ENCODE peak calls at places on chromosomes 5 and 9, in nine cellular contexts. One of them, this sample, is unnamed.

GRCh38 chr5:136090319-136090718 is 42.3 kb upstream of the SMAD5 start:
- DNase-seq in NCI-H1092 treated with DMSO at 0.1 percent for 48 hours: no peak
- DNase-seq in amniotic stem cell: no peak
- DNase-seq in GM04504: no peak
- DNase-seq in neural progenitor cell: no peak
- DNase-seq in stimulated activated CD4-positive, alpha-beta T cell treated with anti-CD3 and anti-CD28 coated beads, TNF-alpha, amount 100 ng/mL, for 4 hours: no peak
- DNase-seq in colonic mucosa: peak; percentile 50
- DNase-seq in NCI-H2081: no peak
- DNase-seq in mesothelial cell of epicardium: no peak
- DNase-seq in this sample: no peak

GRCh38 chr5:172361566-172362238 is 78.1 kb upstream of the UBTD2 start:
- DNase-seq in amniotic stem cell: peak; percentile 98
- DNase-seq in NCI-H2081: no peak
- DNase-seq in GM04504: peak; percentile 99
- DNase-seq in neural progenitor cell: no peak
- DNase-seq in mesothelial cell of epicardium: no peak
- DNase-seq in colonic mucosa: no peak
- DNase-seq in NCI-H1092 treated with DMSO at 0.1 percent for 48 hours: no peak
- DNase-seq in stimulated activated CD4-positive, alpha-beta T cell treated with anti-CD3 and anti-CD28 coated beads, TNF-alpha, amount 100 ng/mL, for 4 hours: no peak
- DNase-seq in this sample: peak; percentile 99

GRCh38 chr5:58925627-58926545 is 343.0 kb downstream of the RAB3C start:
- DNase-seq in NCI-H2081: no peak
- DNase-seq in amniotic stem cell: no peak
- DNase-seq in neural progenitor cell: peak; percentile 54
- DNase-seq in colonic mucosa: no peak
- DNase-seq in NCI-H1092 treated with DMSO at 0.1 percent for 48 hours: peak; percentile 28
- DNase-seq in mesothelial cell of epicardium: no peak
- DNase-seq in GM04504: no peak
- DNase-seq in stimulated activated CD4-positive, alpha-beta T cell treated with anti-CD3 and anti-CD28 coated beads, TNF-alpha, amount 100 ng/mL, for 4 hours: no peak
- DNase-seq in this sample: no peak

GRCh38 chr5:133225671-133226152 is 173.9 kb downstream of the HSPA4 start:
- DNase-seq in neural progenitor cell: no peak
- DNase-seq in colonic mucosa: peak; percentile 42
- DNase-seq in stimulated activated CD4-positive, alpha-beta T cell treated with anti-CD3 and anti-CD28 coated beads, TNF-alpha, amount 100 ng/mL, for 4 hours: no peak
- DNase-seq in NCI-H1092 treated with DMSO at 0.1 percent for 48 hours: no peak
- DNase-seq in NCI-H2081: no peak
- DNase-seq in GM04504: peak; percentile 13
- DNase-seq in mesothelial cell of epicardium: no peak
- DNase-seq in amniotic stem cell: no peak
- DNase-seq in this sample: no peak

GRCh38 chr9:137750563-137750962 is 127.0 kb upstream of the CACNA1B start:
- DNase-seq in colonic mucosa: no peak
- DNase-seq in NCI-H1092 treated with DMSO at 0.1 percent for 48 hours: no peak
- DNase-seq in stimulated activated CD4-positive, alpha-beta T cell treated with anti-CD3 and anti-CD28 coated beads, TNF-alpha, amount 100 ng/mL, for 4 hours: no peak
- DNase-seq in mesothelial cell of epicardium: no peak
- DNase-seq in neural progenitor cell: peak; percentile 20
- DNase-seq in NCI-H2081: no peak
- DNase-seq in GM04504: no peak
- DNase-seq in amniotic stem cell: no peak
- DNase-seq in this sample: no peak

GRCh38 chr5:109102291-109102690 is 307.5 kb downstream of the PJA2 start:
- DNase-seq in NCI-H1092 treated with DMSO at 0.1 percent for 48 hours: no peak
- DNase-seq in colonic mucosa: no peak
- DNase-seq in GM04504: peak; percentile 8
- DNase-seq in stimulated activated CD4-positive, alpha-beta T cell treated with anti-CD3 and anti-CD28 coated beads, TNF-alpha, amount 100 ng/mL, for 4 hours: no peak
- DNase-seq in mesothelial cell of epicardium: no peak
- DNase-seq in NCI-H2081: no peak
- DNase-seq in neural progenitor cell: no peak
- DNase-seq in amniotic stem cell: no peak
- DNase-seq in this sample: no peak

GRCh38 chr9:135282001-135282731 is 194.7 kb downstream of the OLFM1 start:
- DNase-seq in stimulated activated CD4-positive, alpha-beta T cell treated with anti-CD3 and anti-CD28 coated beads, TNF-alpha, amount 100 ng/mL, for 4 hours: no peak
- DNase-seq in colonic mucosa: peak; percentile 82
- DNase-seq in amniotic stem cell: no peak
- DNase-seq in GM04504: no peak
- DNase-seq in NCI-H2081: peak; percentile 60
- DNase-seq in NCI-H1092 treated with DMSO at 0.1 percent for 48 hours: peak; percentile 91
- DNase-seq in neural progenitor cell: no peak
- DNase-seq in mesothelial cell of epicardium: no peak
- DNase-seq in this sample: no peak

GRCh38 chr5:157554180-157555030 is 21.2 kb downstream of the ADAM19 start:
- DNase-seq in stimulated activated CD4-positive, alpha-beta T cell treated with anti-CD3 and anti-CD28 coated beads, TNF-alpha, amount 100 ng/mL, for 4 hours: no peak
- DNase-seq in NCI-H2081: no peak
- DNase-seq in neural progenitor cell: no peak
- DNase-seq in mesothelial cell of epicardium: no peak
- DNase-seq in GM04504: no peak
- DNase-seq in colonic mucosa: no peak
- DNase-seq in amniotic stem cell: no peak
- DNase-seq in NCI-H1092 treated with DMSO at 0.1 percent for 48 hours: no peak
- DNase-seq in this sample: no peak

GRCh38 chr5:123398058-123398728 is 25.0 kb downstream of the CEP120 start:
- DNase-seq in mesothelial cell of epicardium: no peak
- DNase-seq in stimulated activated CD4-positive, alpha-beta T cell treated with anti-CD3 and anti-CD28 coated beads, TNF-alpha, amount 100 ng/mL, for 4 hours: no peak
- DNase-seq in amniotic stem cell: no peak
- DNase-seq in NCI-H2081: no peak
- DNase-seq in neural progenitor cell: no peak
- DNase-seq in GM04504: no peak
- DNase-seq in NCI-H1092 treated with DMSO at 0.1 percent for 48 hours: no peak
- DNase-seq in colonic mucosa: no peak
- DNase-seq in this sample: no peak

GRCh38 chr5:61397238-61397637 is 65.2 kb downstream of the ZSWIM6 start:
- DNase-seq in stimulated activated CD4-positive, alpha-beta T cell treated with anti-CD3 and anti-CD28 coated beads, TNF-alpha, amount 100 ng/mL, for 4 hours: no peak
- DNase-seq in amniotic stem cell: no peak
- DNase-seq in colonic mucosa: no peak
- DNase-seq in NCI-H1092 treated with DMSO at 0.1 percent for 48 hours: no peak
- DNase-seq in NCI-H2081: no peak
- DNase-seq in neural progenitor cell: no peak
- DNase-seq in GM04504: no peak
- DNase-seq in mesothelial cell of epicardium: no peak
- DNase-seq in this sample: no peak

GRCh38 chr9:25029724-25030123 is 484.0 kb upstream of the IZUMO3 start:
- DNase-seq in GM04504: no peak
- DNase-seq in colonic mucosa: no peak
- DNase-seq in stimulated activated CD4-positive, alpha-beta T cell treated with anti-CD3 and anti-CD28 coated beads, TNF-alpha, amount 100 ng/mL, for 4 hours: no peak
- DNase-seq in NCI-H2081: no peak
- DNase-seq in amniotic stem cell: no peak
- DNase-seq in NCI-H1092 treated with DMSO at 0.1 percent for 48 hours: no peak
- DNase-seq in neural progenitor cell: no peak
- DNase-seq in mesothelial cell of epicardium: no peak
- DNase-seq in this sample: no peak

GRCh38 chr5:31854181-31854624 is 215.3 kb downstream of the PDZD2 start:
- DNase-seq in colonic mucosa: no peak
- DNase-seq in mesothelial cell of epicardium: no peak
- DNase-seq in stimulated activated CD4-positive, alpha-beta T cell treated with anti-CD3 and anti-CD28 coated beads, TNF-alpha, amount 100 ng/mL, for 4 hours: no peak
- DNase-seq in NCI-H1092 treated with DMSO at 0.1 percent for 48 hours: no peak
- DNase-seq in GM04504: no peak
- DNase-seq in neural progenitor cell: peak; percentile 49
- DNase-seq in NCI-H2081: no peak
- DNase-seq in amniotic stem cell: no peak
- DNase-seq in this sample: peak; percentile 50

GRCh38 chr9:6007770-6008168 is 7.7 kb downstream of the RANBP6 start:
- DNase-seq in colonic mucosa: peak; percentile 84
- DNase-seq in mesothelial cell of epicardium: peak; percentile 81
- DNase-seq in amniotic stem cell: peak; percentile 11
- DNase-seq in GM04504: no peak
- DNase-seq in NCI-H2081: peak; percentile 86
- DNase-seq in stimulated activated CD4-positive, alpha-beta T cell treated with anti-CD3 and anti-CD28 coated beads, TNF-alpha, amount 100 ng/mL, for 4 hours: peak; percentile 67
- DNase-seq in NCI-H1092 treated with DMSO at 0.1 percent for 48 hours: peak; percentile 94
- DNase-seq in neural progenitor cell: peak; percentile 96
- DNase-seq in this sample: no peak

GRCh38 chr5:74954919-74955318 is 88.7 kb upstream of the FAM169A start:
- DNase-seq in stimulated activated CD4-positive, alpha-beta T cell treated with anti-CD3 and anti-CD28 coated beads, TNF-alpha, amount 100 ng/mL, for 4 hours: no peak
- DNase-seq in NCI-H1092 treated with DMSO at 0.1 percent for 48 hours: no peak
- DNase-seq in amniotic stem cell: no peak
- DNase-seq in GM04504: no peak
- DNase-seq in neural progenitor cell: no peak
- DNase-seq in colonic mucosa: no peak
- DNase-seq in NCI-H2081: no peak
- DNase-seq in mesothelial cell of epicardium: no peak
- DNase-seq in this sample: no peak

GRCh38 chr5:168315991-168316578 is 24.6 kb downstream of the WWC1 start:
- DNase-seq in stimulated activated CD4-positive, alpha-beta T cell treated with anti-CD3 and anti-CD28 coated beads, TNF-alpha, amount 100 ng/mL, for 4 hours: no peak
- DNase-seq in NCI-H2081: peak; percentile 27
- DNase-seq in GM04504: no peak
- DNase-seq in colonic mucosa: peak; percentile 74
- DNase-seq in neural progenitor cell: no peak
- DNase-seq in amniotic stem cell: no peak
- DNase-seq in NCI-H1092 treated with DMSO at 0.1 percent for 48 hours: peak; percentile 56
- DNase-seq in mesothelial cell of epicardium: no peak
- DNase-seq in this sample: no peak

GRCh38 chr5:73638344-73639095 is 12.5 kb downstream of the ARHGEF28 start:
- DNase-seq in NCI-H2081: no peak
- DNase-seq in colonic mucosa: no peak
- DNase-seq in NCI-H1092 treated with DMSO at 0.1 percent for 48 hours: no peak
- DNase-seq in stimulated activated CD4-positive, alpha-beta T cell treated with anti-CD3 and anti-CD28 coated beads, TNF-alpha, amount 100 ng/mL, for 4 hours: no peak
- DNase-seq in neural progenitor cell: no peak
- DNase-seq in amniotic stem cell: peak; percentile 27
- DNase-seq in mesothelial cell of epicardium: no peak
- DNase-seq in GM04504: no peak
- DNase-seq in this sample: peak; percentile 88

GRCh38 chr5:112681481-112681908 is 56.2 kb upstream of the APC start:
- DNase-seq in amniotic stem cell: no peak
- DNase-seq in mesothelial cell of epicardium: no peak
- DNase-seq in GM04504: no peak
- DNase-seq in NCI-H2081: no peak
- DNase-seq in neural progenitor cell: no peak
- DNase-seq in NCI-H1092 treated with DMSO at 0.1 percent for 48 hours: no peak
- DNase-seq in colonic mucosa: no peak
- DNase-seq in stimulated activated CD4-positive, alpha-beta T cell treated with anti-CD3 and anti-CD28 coated beads, TNF-alpha, amount 100 ng/mL, for 4 hours: no peak
- DNase-seq in this sample: no peak

GRCh38 chr9:97307500-97308163 is at the start of gene CCDC180:
- DNase-seq in amniotic stem cell: no peak
- DNase-seq in stimulated activated CD4-positive, alpha-beta T cell treated with anti-CD3 and anti-CD28 coated beads, TNF-alpha, amount 100 ng/mL, for 4 hours: no peak
- DNase-seq in NCI-H1092 treated with DMSO at 0.1 percent for 48 hours: no peak
- DNase-seq in GM04504: peak; percentile 6
- DNase-seq in neural progenitor cell: no peak
- DNase-seq in mesothelial cell of epicardium: no peak
- DNase-seq in NCI-H2081: no peak
- DNase-seq in colonic mucosa: no peak
- DNase-seq in this sample: no peak

GRCh38 chr5:79875230-79875629 is 115.8 kb downstream of the MTX3 start:
- DNase-seq in NCI-H1092 treated with DMSO at 0.1 percent for 48 hours: no peak
- DNase-seq in NCI-H2081: no peak
- DNase-seq in amniotic stem cell: no peak
- DNase-seq in neural progenitor cell: no peak
- DNase-seq in GM04504: no peak
- DNase-seq in mesothelial cell of epicardium: no peak
- DNase-seq in colonic mucosa: no peak
- DNase-seq in stimulated activated CD4-positive, alpha-beta T cell treated with anti-CD3 and anti-CD28 coated beads, TNF-alpha, amount 100 ng/mL, for 4 hours: no peak
- DNase-seq in this sample: no peak

GRCh38 chr5:141100243-141100805 is at the start of gene PCDHB3:
- DNase-seq in GM04504: no peak
- DNase-seq in neural progenitor cell: no peak
- DNase-seq in mesothelial cell of epicardium: no peak
- DNase-seq in amniotic stem cell: no peak
- DNase-seq in stimulated activated CD4-positive, alpha-beta T cell treated with anti-CD3 and anti-CD28 coated beads, TNF-alpha, amount 100 ng/mL, for 4 hours: no peak
- DNase-seq in colonic mucosa: no peak
- DNase-seq in NCI-H2081: no peak
- DNase-seq in NCI-H1092 treated with DMSO at 0.1 percent for 48 hours: no peak
- DNase-seq in this sample: no peak

GRCh38 chr5:167985373-167985772 is 306.1 kb upstream of the WWC1 start:
- DNase-seq in colonic mucosa: no peak
- DNase-seq in NCI-H1092 treated with DMSO at 0.1 percent for 48 hours: no peak
- DNase-seq in GM04504: no peak
- DNase-seq in neural progenitor cell: no peak
- DNase-seq in stimulated activated CD4-positive, alpha-beta T cell treated with anti-CD3 and anti-CD28 coated beads, TNF-alpha, amount 100 ng/mL, for 4 hours: no peak
- DNase-seq in NCI-H2081: no peak
- DNase-seq in mesothelial cell of epicardium: no peak
- DNase-seq in amniotic stem cell: no peak
- DNase-seq in this sample: no peak